ENCODE peak calls at places on chromosomes 11 and 22, in six cellular contexts. Z is GM13977, H is NCI-H460, V is esophagus squamous epithelium, L is aorta, Q is ELF-1. N is an unnamed sample.

GRCh38 chr11:129418039-129418438 is 42.4 kb downstream of the BARX2 start:
- DNase-seq in Q (no peak), Z (peak; percentile 60), H (no peak), V (no peak), L (no peak), N (no peak)

GRCh38 chr11:19836666-19837065 is 124.0 kb downstream of the NAV2 start:
- DNase-seq in L (no peak), V (no peak), H (no peak), Q (no peak), Z (no peak), N (no peak)

GRCh38 chr11:102312656-102313055 is 4.6 kb upstream of the BIRC3 start:
- DNase-seq in L (no peak), H (no peak), Z (no peak), V (no peak), Q (no peak), N (no peak)

GRCh38 chr22:38879102-38879729 is 7.2 kb upstream of the CBX6 start:
- DNase-seq in L (no peak), Q (no peak), Z (no peak), H (no peak), V (no peak), N (no peak)

GRCh38 chr11:79047356-79047755 is 393.5 kb downstream of the TENM4 start:
- DNase-seq in H (no peak), Q (no peak), Z (no peak), V (no peak), L (no peak), N (no peak)

GRCh38 chr22:24437820-24438328 is 10.5 kb downstream of the ADORA2A start:
- DNase-seq in Q (peak; percentile 69), Z (peak; percentile 82), L (no peak), V (no peak), H (no peak), N (no peak)

GRCh38 chr22:23038902-23039301 is 31.4 kb upstream of the GNAZ start:
- DNase-seq in Z (no peak), V (no peak), H (no peak), Q (no peak), L (no peak), N (no peak)

GRCh38 chr11:3622521-3622920 is 19.3 kb downstream of the ART5 start:
- DNase-seq in V (no peak), H (no peak), L (no peak), Q (no peak), Z (no peak), N (no peak)

GRCh38 chr22:39248254-39248653 is 3.5 kb upstream of the PDGFB start:
- DNase-seq in Z (no peak), H (no peak), Q (no peak), V (no peak), L (no peak), N (no peak)

GRCh38 chr11:7671347-7671746 is 2.0 kb downstream of the CYB5R2 start:
- DNase-seq in Z (no peak), H (no peak), L (no peak), V (no peak), Q (no peak), N (no peak)

GRCh38 chr11:63670738-63671321 is 346 bp downstream of the ATL3 start:
- DNase-seq in Z (peak; percentile 65), V (no peak), H (peak; percentile 56), L (peak; percentile 70), Q (peak; percentile 52), N (no peak)

GRCh38 chr11:107592813-107593212 is 1.9 kb downstream of the ELMOD1 start:
- DNase-seq in L (no peak), Q (peak; percentile 9), H (no peak), V (no peak), Z (no peak), N (no peak)

GRCh38 chr11:104899226-104899625 is 966 bp upstream of the CASP12 start:
- DNase-seq in H (no peak), V (no peak), L (no peak), Z (no peak), Q (peak; percentile 10), N (no peak)

GRCh38 chr11:7527029-7527428 is 13.2 kb downstream of the PPFIBP2 start:
- DNase-seq in V (no peak), H (no peak), L (no peak), Q (no peak), Z (no peak), N (no peak)

GRCh38 chr11:111602865-111603632 is 800 bp downstream of the SIK2 start:
- DNase-seq in H (no peak), L (peak; percentile 64), V (no peak), Z (peak; percentile 32), Q (peak; percentile 62), N (no peak)

GRCh38 chr22:36946436-36947158 is 33.2 kb downstream of the CSF2RB start:
- DNase-seq in Z (no peak), Q (no peak), L (no peak), V (no peak), H (peak; percentile 3), N (no peak)

GRCh38 chr11:114027941-114028340 is 31.6 kb upstream of the ZBTB16 start:
- DNase-seq in L (no peak), Z (no peak), Q (no peak), H (no peak), V (no peak), N (no peak)

GRCh38 chr11:64238076-64238475 is 2.8 kb upstream of the FKBP2 start:
- DNase-seq in V (no peak), H (no peak), Q (no peak), L (no peak), Z (no peak), N (no peak)

GRCh38 chr11:132177106-132177505 is 806.7 kb downstream of the NTM start:
- DNase-seq in V (no peak), H (peak; percentile 24), Q (no peak), L (no peak), Z (no peak), N (peak; percentile 27)

GRCh38 chr11:88338223-88338661 is 706 bp upstream of the CTSC start:
- DNase-seq in Q (peak; percentile 49), H (peak; percentile 61), L (peak; percentile 79), Z (no peak), V (no peak), N (peak; percentile 49)

GRCh38 chr11:128604723-128605122 is 17.4 kb upstream of the ETS1 start:
- DNase-seq in Z (no peak), H (no peak), L (no peak), Q (no peak), V (no peak), N (no peak)

GRCh38 chr22:45242778-45243191 is 2.1 kb upstream of the KIAA0930 start:
- DNase-seq in L (no peak), Z (no peak), V (no peak), Q (no peak), H (no peak), N (no peak)

GRCh38 chr22:39517470-39517869 is 2.9 kb upstream of the ATF4 start:
- DNase-seq in V (no peak), Z (no peak), Q (no peak), H (no peak), L (no peak), N (no peak)

GRCh38 chr11:130121430-130121978 is 38.1 kb upstream of the ST14 start:
- DNase-seq in Q (no peak), L (no peak), Z (no peak), H (no peak), V (no peak), N (peak; percentile 34)

GRCh38 chr11:34223021-34223813 is 117.8 kb downstream of the NAT10 start:
- DNase-seq in Q (peak; percentile 54), Z (no peak), V (no peak), L (peak; percentile 87), H (no peak), N (peak; percentile 55)